ENCODE peak calls at places on chromosomes 11 and 22, in nine cellular contexts. One of them, this sample, is unnamed.

GRCh38 chr11:35905901-35906661 is 37.8 kb upstream of the LDLRAD3 start:
- DNase-seq in foreskin keratinocyte: no peak
- DNase-seq in tibial nerve: no peak
- DNase-seq in fibroblast of lung: no peak
- DNase-seq in psoas muscle: no peak
- DNase-seq in thoracic aorta: no peak
- DNase-seq in ovary: no peak
- DNase-seq in HL-60: no peak
- DNase-seq in A549: no peak
- DNase-seq in this sample: no peak

GRCh38 chr11:102534261-102534872 is 3.8 kb upstream of the MMP7 start:
- DNase-seq in fibroblast of lung: no peak
- DNase-seq in thoracic aorta: no peak
- DNase-seq in foreskin keratinocyte: no peak
- DNase-seq in psoas muscle: no peak
- DNase-seq in A549: no peak
- DNase-seq in tibial nerve: no peak
- DNase-seq in ovary: no peak
- DNase-seq in HL-60: no peak
- DNase-seq in this sample: no peak

GRCh38 chr22:16824718-16825687 is at the start of gene XKR3:
- DNase-seq in tibial nerve: no peak
- DNase-seq in foreskin keratinocyte: no peak
- DNase-seq in A549: no peak
- DNase-seq in fibroblast of lung: no peak
- DNase-seq in ovary: no peak
- DNase-seq in thoracic aorta: no peak
- DNase-seq in psoas muscle: no peak
- DNase-seq in HL-60: peak
- DNase-seq in this sample: peak

GRCh38 chr11:28838741-28839140 is 730.6 kb downstream of the METTL15 start:
- DNase-seq in psoas muscle: no peak
- DNase-seq in thoracic aorta: no peak
- DNase-seq in fibroblast of lung: peak
- DNase-seq in foreskin keratinocyte: no peak
- DNase-seq in A549: no peak
- DNase-seq in HL-60: no peak
- DNase-seq in ovary: no peak
- DNase-seq in tibial nerve: no peak
- DNase-seq in this sample: no peak

GRCh38 chr11:2860636-2861035 is 24.9 kb downstream of the CDKN1C start:
- DNase-seq in tibial nerve: no peak
- DNase-seq in thoracic aorta: no peak
- DNase-seq in foreskin keratinocyte: no peak
- DNase-seq in A549: peak
- DNase-seq in ovary: no peak
- DNase-seq in HL-60: peak
- DNase-seq in psoas muscle: no peak
- DNase-seq in fibroblast of lung: peak
- DNase-seq in this sample: peak

GRCh38 chr22:20952544-20953341 is 14.3 kb upstream of the AIFM3 start:
- DNase-seq in tibial nerve: no peak
- DNase-seq in HL-60: no peak
- DNase-seq in fibroblast of lung: no peak
- DNase-seq in ovary: no peak
- DNase-seq in A549: no peak
- DNase-seq in psoas muscle: no peak
- DNase-seq in thoracic aorta: no peak
- DNase-seq in foreskin keratinocyte: no peak
- DNase-seq in this sample: no peak

GRCh38 chr11:35099278-35100018 is 39.5 kb upstream of the CD44 start:
- DNase-seq in tibial nerve: no peak
- DNase-seq in psoas muscle: no peak
- DNase-seq in A549: no peak
- DNase-seq in fibroblast of lung: peak
- DNase-seq in ovary: no peak
- DNase-seq in HL-60: no peak
- DNase-seq in thoracic aorta: no peak
- DNase-seq in foreskin keratinocyte: no peak
- DNase-seq in this sample: peak

GRCh38 chr11:126468102-126468521 is 112.6 kb downstream of the ST3GAL4 start:
- DNase-seq in thoracic aorta: no peak
- DNase-seq in HL-60: peak
- DNase-seq in psoas muscle: no peak
- DNase-seq in foreskin keratinocyte: no peak
- DNase-seq in fibroblast of lung: no peak
- DNase-seq in ovary: no peak
- DNase-seq in A549: no peak
- DNase-seq in tibial nerve: no peak
- DNase-seq in this sample: no peak

GRCh38 chr11:16924826-16925494 is 89.3 kb downstream of the PLEKHA7 start:
- DNase-seq in foreskin keratinocyte: peak
- DNase-seq in HL-60: no peak
- DNase-seq in ovary: peak
- DNase-seq in tibial nerve: no peak
- DNase-seq in psoas muscle: peak
- DNase-seq in thoracic aorta: no peak
- DNase-seq in fibroblast of lung: peak
- DNase-seq in A549: peak
- DNase-seq in this sample: peak

GRCh38 chr11:128714881-128715280 is 21.0 kb downstream of the FLI1 start:
- DNase-seq in A549: no peak
- DNase-seq in foreskin keratinocyte: no peak
- DNase-seq in psoas muscle: no peak
- DNase-seq in thoracic aorta: no peak
- DNase-seq in ovary: no peak
- DNase-seq in HL-60: no peak
- DNase-seq in fibroblast of lung: peak
- DNase-seq in tibial nerve: no peak
- DNase-seq in this sample: peak

GRCh38 chr11:46278387-46279173 is 1.1 kb downstream of the CREB3L1 start:
- DNase-seq in thoracic aorta: no peak
- DNase-seq in A549: no peak
- DNase-seq in ovary: peak
- DNase-seq in fibroblast of lung: peak
- DNase-seq in psoas muscle: no peak
- DNase-seq in foreskin keratinocyte: no peak
- DNase-seq in tibial nerve: no peak
- DNase-seq in HL-60: peak
- DNase-seq in this sample: no peak
- TF ChIP-seq CTCF in thoracic aorta: peak
- TF ChIP-seq CTCF in A549: peak
- TF ChIP-seq CTCF in ovary: no peak
- TF ChIP-seq CTCF in fibroblast of lung: peak
- TF ChIP-seq CTCF in psoas muscle: no peak
- TF ChIP-seq CTCF in foreskin keratinocyte: peak
- TF ChIP-seq CTCF in tibial nerve: peak
- TF ChIP-seq CTCF in HL-60: peak
- TF ChIP-seq CTCF in this sample: no peak

GRCh38 chr11:47225552-47226137 is 10.9 kb downstream of the DDB2 start:
- DNase-seq in HL-60: no peak
- DNase-seq in psoas muscle: no peak
- DNase-seq in thoracic aorta: no peak
- DNase-seq in foreskin keratinocyte: no peak
- DNase-seq in tibial nerve: no peak
- DNase-seq in ovary: no peak
- DNase-seq in A549: no peak
- DNase-seq in fibroblast of lung: no peak
- DNase-seq in this sample: no peak

GRCh38 chr11:47216141-47216798 is 1.5 kb downstream of the DDB2 start:
- DNase-seq in psoas muscle: no peak
- DNase-seq in foreskin keratinocyte: peak
- DNase-seq in ovary: peak
- DNase-seq in fibroblast of lung: peak
- DNase-seq in tibial nerve: no peak
- DNase-seq in HL-60: peak
- DNase-seq in thoracic aorta: peak
- DNase-seq in A549: peak
- DNase-seq in this sample: peak

GRCh38 chr11:47215366-47215925 is 672 bp downstream of the DDB2 start:
- DNase-seq in psoas muscle: no peak
- DNase-seq in HL-60: no peak
- DNase-seq in foreskin keratinocyte: peak
- DNase-seq in fibroblast of lung: no peak
- DNase-seq in ovary: no peak
- DNase-seq in thoracic aorta: no peak
- DNase-seq in A549: peak
- DNase-seq in tibial nerve: no peak
- DNase-seq in this sample: no peak

DNA sequence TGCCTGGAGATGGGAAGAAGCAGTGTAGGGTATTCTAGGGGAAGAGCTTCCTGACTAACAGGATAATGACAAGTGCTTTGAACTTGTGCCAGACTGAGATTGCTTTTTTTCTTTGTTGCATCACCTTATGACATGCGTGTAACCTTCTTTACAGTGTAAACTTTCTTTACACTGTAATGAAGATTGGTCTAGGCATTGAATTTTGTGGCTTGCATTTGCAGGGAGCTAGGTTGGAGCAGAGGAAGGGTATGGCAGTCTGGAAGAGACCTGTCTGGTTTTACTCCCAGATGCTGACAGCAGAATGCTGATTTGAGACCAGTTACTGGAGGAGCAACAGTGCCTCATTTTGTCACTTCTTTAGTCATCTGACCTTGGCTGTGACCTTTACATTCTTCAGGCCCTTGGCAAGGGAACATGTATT is 5.6 kb downstream of the DDB2 start:
- DNase-seq in foreskin keratinocyte: no peak
- DNase-seq in HL-60: no peak
- DNase-seq in thoracic aorta: no peak
- DNase-seq in tibial nerve: no peak
- DNase-seq in ovary: no peak
- DNase-seq in A549: no peak
- DNase-seq in psoas muscle: no peak
- DNase-seq in fibroblast of lung: peak
- DNase-seq in this sample: no peak
- H3K27ac ChIP-seq in foreskin keratinocyte: no peak
- H3K27ac ChIP-seq in HL-60: no peak
- H3K27ac ChIP-seq in thoracic aorta: no peak
- H3K27ac ChIP-seq in tibial nerve: peak
- H3K27ac ChIP-seq in ovary: no peak
- H3K27ac ChIP-seq in A549: peak
- H3K27ac ChIP-seq in psoas muscle: no peak
- H3K27ac ChIP-seq in fibroblast of lung: no peak
- H3K27ac ChIP-seq in this sample: peak

DNA sequence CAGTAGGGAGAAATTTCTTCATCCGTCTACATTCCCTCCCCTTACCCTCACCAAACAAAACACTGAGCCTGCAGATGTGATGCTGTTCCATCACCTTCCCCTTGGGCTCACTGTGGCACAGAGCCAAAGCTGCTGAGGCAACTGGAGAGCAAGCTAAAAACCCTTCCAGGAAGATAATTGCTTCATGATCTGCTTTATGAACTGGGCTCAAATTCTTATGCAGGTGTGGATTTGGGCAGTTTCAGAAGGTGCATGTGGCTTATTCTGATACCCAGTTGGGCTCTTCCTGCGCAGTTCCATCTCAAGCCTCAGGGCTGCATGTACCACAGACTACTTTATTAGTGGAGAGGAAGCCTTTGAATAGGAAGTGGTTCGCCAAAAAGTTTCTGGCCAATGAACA is 58.3 kb downstream of the AAMDC start:
- DNase-seq in psoas muscle: peak
- DNase-seq in HL-60: peak
- DNase-seq in foreskin keratinocyte: no peak
- DNase-seq in A549: no peak
- DNase-seq in fibroblast of lung: peak
- DNase-seq in tibial nerve: peak
- DNase-seq in thoracic aorta: no peak
- DNase-seq in ovary: peak
- DNase-seq in this sample: no peak
- TF ChIP-seq CTCF in psoas muscle: no peak
- TF ChIP-seq CTCF in HL-60: no peak
- TF ChIP-seq CTCF in foreskin keratinocyte: no peak
- TF ChIP-seq CTCF in A549: no peak
- TF ChIP-seq CTCF in fibroblast of lung: peak
- TF ChIP-seq CTCF in tibial nerve: no peak
- TF ChIP-seq CTCF in thoracic aorta: no peak
- TF ChIP-seq CTCF in ovary: no peak
- TF ChIP-seq CTCF in this sample: no peak

GRCh38 chr22:35379146-35379993 is 1.5 kb upstream of the HMOX1 start:
- DNase-seq in tibial nerve: no peak
- DNase-seq in foreskin keratinocyte: no peak
- DNase-seq in fibroblast of lung: no peak
- DNase-seq in ovary: no peak
- DNase-seq in thoracic aorta: no peak
- DNase-seq in HL-60: no peak
- DNase-seq in psoas muscle: no peak
- DNase-seq in A549: no peak
- DNase-seq in this sample: no peak

GRCh38 chr22:35380013-35380412 is 883 bp upstream of the HMOX1 start:
- DNase-seq in HL-60: no peak
- DNase-seq in foreskin keratinocyte: no peak
- DNase-seq in thoracic aorta: no peak
- DNase-seq in ovary: no peak
- DNase-seq in A549: no peak
- DNase-seq in fibroblast of lung: no peak
- DNase-seq in tibial nerve: no peak
- DNase-seq in psoas muscle: no peak
- DNase-seq in this sample: no peak

GRCh38 chr22:35380537-35381423 is at the start of gene HMOX1:
- DNase-seq in thoracic aorta: peak
- DNase-seq in fibroblast of lung: peak
- DNase-seq in foreskin keratinocyte: peak
- DNase-seq in HL-60: peak
- DNase-seq in tibial nerve: peak
- DNase-seq in psoas muscle: peak
- DNase-seq in A549: peak
- DNase-seq in ovary: peak
- DNase-seq in this sample: peak

GRCh38 chr22:35383679-35384071 is 2.8 kb downstream of the HMOX1 start:
- DNase-seq in ovary: no peak
- DNase-seq in foreskin keratinocyte: no peak
- DNase-seq in psoas muscle: no peak
- DNase-seq in thoracic aorta: no peak
- DNase-seq in A549: no peak
- DNase-seq in fibroblast of lung: no peak
- DNase-seq in tibial nerve: no peak
- DNase-seq in HL-60: no peak
- DNase-seq in this sample: no peak

DNA sequence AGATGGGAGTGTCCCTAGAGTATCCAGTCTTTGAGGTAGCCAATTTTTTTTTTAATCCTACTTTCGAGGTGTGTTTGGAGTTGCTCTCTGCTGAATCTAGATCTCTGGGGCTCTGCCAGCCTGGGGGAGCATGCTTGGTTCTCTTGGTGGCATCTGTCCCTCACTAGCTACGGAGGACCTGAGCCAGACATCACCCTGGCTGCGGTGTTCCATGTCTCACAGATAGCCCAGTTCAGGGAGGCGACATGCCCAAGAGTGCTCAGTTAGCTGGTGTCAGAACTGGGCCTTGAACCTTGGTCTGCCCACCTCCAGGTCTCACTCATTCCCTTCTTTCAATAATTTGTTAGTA is 502 bp downstream of the HMOX1 start:
- DNase-seq in tibial nerve: no peak
- DNase-seq in HL-60: no peak
- DNase-seq in ovary: no peak
- DNase-seq in psoas muscle: no peak
- DNase-seq in fibroblast of lung: no peak
- DNase-seq in A549: no peak
- DNase-seq in thoracic aorta: no peak
- DNase-seq in foreskin keratinocyte: no peak
- DNase-seq in this sample: no peak
- H3K27ac ChIP-seq in tibial nerve: peak
- H3K27ac ChIP-seq in HL-60: no peak
- H3K27ac ChIP-seq in ovary: peak
- H3K27ac ChIP-seq in psoas muscle: peak
- H3K27ac ChIP-seq in fibroblast of lung: peak
- H3K27ac ChIP-seq in A549: peak
- H3K27ac ChIP-seq in thoracic aorta: peak
- H3K27ac ChIP-seq in foreskin keratinocyte: peak
- H3K27ac ChIP-seq in this sample: peak